ENCODE peak calls at places on chromosomes 13 and 19, in eight cellular contexts. T, M, W, E, F, G, O and Y are unnamed samples.

GRCh38 chr13:104900186-104900817 is 1635.2 kb downstream of the EFNB2 start:
- DNase-seq in T (no peak), M (no peak), W (no peak), E (no peak), F (no peak), G (no peak), O (no peak), Y (no peak)

GRCh38 chr13:42720116-42720857 is 61.1 kb upstream of the FAM216B start:
- DNase-seq in T (no peak), M (peak), W (no peak), E (no peak), F (no peak), G (no peak), O (no peak), Y (peak)

GRCh38 chr19:2533686-2534085 is 57.8 kb downstream of the GADD45B start:
- DNase-seq in T (no peak), M (peak), W (no peak), E (no peak), F (no peak), G (no peak), O (no peak), Y (no peak)

GRCh38 chr13:102825921-102826706 is 19.7 kb upstream of the ERCC5 start:
- DNase-seq in T (no peak), M (peak), W (no peak), E (no peak), F (peak), G (no peak), O (no peak), Y (peak)

GRCh38 chr13:44822291-44822690 is 167.0 kb downstream of the NUFIP1 start:
- DNase-seq in T (no peak), M (no peak), W (no peak), E (no peak), F (no peak), G (no peak), O (no peak), Y (no peak)

GRCh38 chr19:14450168-14450874 is 17.2 kb downstream of the PKN1 start:
- DNase-seq in T (peak), M (peak), W (no peak), E (peak), F (peak), G (peak), O (peak), Y (peak)

GRCh38 chr19:12065100-12065538 is 588 bp downstream of the ZNF844 start:
- DNase-seq in T (peak), M (peak), W (no peak), E (peak), F (no peak), G (no peak), O (no peak), Y (peak)

GRCh38 chr19:7832781-7833180 is 2.8 kb downstream of the EVI5L start:
- DNase-seq in T (no peak), M (peak), W (no peak), E (no peak), F (peak), G (no peak), O (no peak), Y (no peak)

GRCh38 chr19:57465680-57466381 is 8.9 kb upstream of the VN1R1 start:
- DNase-seq in T (peak), M (peak), W (no peak), E (no peak), F (peak), G (no peak), O (peak), Y (no peak)

GRCh38 chr13:37923236-37923635 is 53.7 kb upstream of the TRPC4 start:
- DNase-seq in T (no peak), M (no peak), W (no peak), E (no peak), F (no peak), G (no peak), O (no peak), Y (no peak)

GRCh38 chr19:56942749-56943148 is 102.2 kb upstream of the PEG3 start:
- DNase-seq in T (no peak), M (no peak), W (no peak), E (no peak), F (peak), G (no peak), O (peak), Y (no peak)

GRCh38 chr13:109592776-109593175 is 193.6 kb downstream of the IRS2 start:
- DNase-seq in T (no peak), M (no peak), W (no peak), E (no peak), F (no peak), G (no peak), O (no peak), Y (no peak)

GRCh38 chr19:58228584-58229254 is at the start of gene ZNF544:
- DNase-seq in T (peak), M (peak), W (peak), E (peak), F (peak), G (peak), O (peak), Y (peak)

GRCh38 chr13:107459430-107459829 is 755.9 kb downstream of the LIG4 start:
- DNase-seq in T (no peak), M (no peak), W (no peak), E (no peak), F (no peak), G (no peak), O (no peak), Y (peak)

GRCh38 chr13:21971662-21972635 is 301.1 kb downstream of the FGF9 start:
- DNase-seq in T (no peak), M (peak), W (no peak), E (no peak), F (no peak), G (no peak), O (no peak), Y (no peak)

GRCh38 chr13:110113284-110113764 is 193.6 kb downstream of the COL4A1 start:
- DNase-seq in T (no peak), M (peak), W (no peak), E (no peak), F (peak), G (no peak), O (no peak), Y (peak)

GRCh38 chr19:41431426-41432386 is 4.5 kb upstream of the B3GNT8 start:
- DNase-seq in T (no peak), M (peak), W (no peak), E (no peak), F (no peak), G (no peak), O (no peak), Y (peak)

GRCh38 chr19:29711584-29712132 is 3.4 kb downstream of the C19orf12 start:
- DNase-seq in T (peak), M (no peak), W (no peak), E (peak), F (no peak), G (no peak), O (no peak), Y (no peak)

GRCh38 chr13:21014139-21014665 is 47.2 kb downstream of the LATS2 start:
- DNase-seq in T (no peak), M (peak), W (no peak), E (no peak), F (no peak), G (no peak), O (no peak), Y (no peak)

GRCh38 chr19:39372047-39372802 is 18.7 kb downstream of the PAF1 start:
- DNase-seq in T (no peak), M (peak), W (no peak), E (no peak), F (no peak), G (no peak), O (no peak), Y (peak)

GRCh38 chr13:102800145-102801041 is 1.5 kb downstream of the BIVM start:
- DNase-seq in T (peak), M (peak), W (peak), E (peak), F (peak), G (peak), O (peak), Y (peak)

GRCh38 chr13:110149036-110149435 is 157.9 kb downstream of the COL4A1 start:
- DNase-seq in T (no peak), M (no peak), W (no peak), E (no peak), F (no peak), G (no peak), O (no peak), Y (no peak)

GRCh38 chr19:15332311-15332996 is at the start of gene BRD4:
- DNase-seq in T (peak), M (peak), W (peak), E (peak), F (peak), G (peak), O (peak), Y (peak)

GRCh38 chr13:27302643-27303262 is 32.1 kb downstream of the RASL11A start:
- DNase-seq in T (peak), M (no peak), W (no peak), E (peak), F (no peak), G (no peak), O (no peak), Y (no peak)

GRCh38 chr19:32238076-32238475 is 107.3 kb upstream of the ZNF507 start:
- DNase-seq in T (no peak), M (no peak), W (no peak), E (no peak), F (no peak), G (no peak), O (no peak), Y (no peak)

GRCh38 chr19:34217952-34218817 is 36.2 kb upstream of the GARRE1 start:
- DNase-seq in T (peak), M (peak), W (peak), E (peak), F (no peak), G (peak), O (no peak), Y (peak)

GRCh38 chr13:32830632-32831031 is 185.6 kb upstream of the KL start:
- DNase-seq in T (no peak), M (no peak), W (no peak), E (no peak), F (no peak), G (no peak), O (no peak), Y (no peak)

GRCh38 chr19:16368385-16369305 is 44.0 kb downstream of the KLF2 start:
- DNase-seq in T (peak), M (no peak), W (peak), E (peak), F (no peak), G (no peak), O (no peak), Y (peak)

GRCh38 chr13:113971471-113972231 is 2.2 kb downstream of the C13orf46 start:
- DNase-seq in T (no peak), M (no peak), W (no peak), E (no peak), F (peak), G (no peak), O (no peak), Y (no peak)

GRCh38 chr19:38543807-38544568 is 73.8 kb downstream of the MAP4K1 start:
- DNase-seq in T (no peak), M (peak), W (no peak), E (no peak), F (peak), G (no peak), O (no peak), Y (peak)

GRCh38 chr13:98172570-98173405 is 4.3 kb downstream of the RNF113B start:
- DNase-seq in T (no peak), M (peak), W (no peak), E (no peak), F (no peak), G (no peak), O (no peak), Y (no peak)

GRCh38 chr13:39968646-39969475 is 313.4 kb downstream of the COG6 start:
- DNase-seq in T (no peak), M (no peak), W (no peak), E (no peak), F (no peak), G (no peak), O (no peak), Y (no peak)

GRCh38 chr13:50842246-50842645 is 1.2 kb downstream of the DLEU7 start:
- DNase-seq in T (no peak), M (no peak), W (no peak), E (no peak), F (peak), G (no peak), O (no peak), Y (no peak)

GRCh38 chr13:99981115-99982020 is at the start of gene ZIC2:
- DNase-seq in T (no peak), M (peak), W (no peak), E (no peak), F (peak), G (no peak), O (peak), Y (peak)

GRCh38 chr13:79867248-79867647 is 386.3 kb downstream of the NDFIP2 start:
- DNase-seq in T (no peak), M (peak), W (no peak), E (no peak), F (no peak), G (no peak), O (no peak), Y (no peak)

GRCh38 chr13:28012383-28012782 is 23.9 kb upstream of the URAD start:
- DNase-seq in T (no peak), M (peak), W (no peak), E (no peak), F (no peak), G (no peak), O (no peak), Y (no peak)

GRCh38 chr19:47671499-47671898 is 41.7 kb upstream of the EHD2 start:
- DNase-seq in T (no peak), M (no peak), W (no peak), E (no peak), F (no peak), G (no peak), O (no peak), Y (no peak)

GRCh38 chr13:21328836-21329477 is 130.1 kb downstream of the ZDHHC20 start:
- DNase-seq in T (no peak), M (no peak), W (no peak), E (no peak), F (no peak), G (no peak), O (no peak), Y (no peak)